ENCODE peak calls at places on chromosome 2, in five cellular contexts. T is GM23338; L is AG08395; M is activated CD8-positive, alpha-beta memory T cell treated with anti-CD3 and anti-CD28 coated beads for 48 hours; H is IMR-90. Y is an unnamed sample.

GRCh38 chr2:61620244-61621159 is 82.3 kb upstream of the XPO1 start:
- DNase-seq in M (no peak), H (peak; percentile 88), L (peak; percentile 79), T (no peak), Y (peak; percentile 67)

GRCh38 chr2:56770490-56770889 is 586.7 kb downstream of the CCDC85A start:
- DNase-seq in H (peak; percentile 7), T (no peak), L (peak; percentile 7), M (no peak), Y (no peak)

GRCh38 chr2:64212801-64213321 is 68.6 kb upstream of the PELI1 start:
- DNase-seq in H (peak; percentile 31), L (no peak), T (peak; percentile 36), M (no peak), Y (no peak)

GRCh38 chr2:70871398-70872211 is 36.0 kb upstream of the CD207 start:
- DNase-seq in L (peak; percentile 88), T (peak; percentile 89), M (peak; percentile 52), H (peak; percentile 68), Y (peak; percentile 89)

GRCh38 chr2:173806761-173807160 is 158.4 kb downstream of the SP3 start:
- DNase-seq in M (no peak), H (peak; percentile 4), T (no peak), L (no peak), Y (no peak)

GRCh38 chr2:111057721-111058120 is 63.0 kb upstream of the BCL2L11 start:
- DNase-seq in H (no peak), M (no peak), T (no peak), L (no peak), Y (no peak)

GRCh38 chr2:23566236-23567142 is 181.5 kb downstream of the KLHL29 start:
- DNase-seq in H (peak; percentile 32), L (peak; percentile 54), T (peak; percentile 67), M (no peak), Y (peak; percentile 61)

GRCh38 chr2:206958236-206958635 is 18.9 kb downstream of the CPO start:
- DNase-seq in M (no peak), H (no peak), T (no peak), L (no peak), Y (no peak)

GRCh38 chr2:189350515-189351209 is 90.6 kb upstream of the WDR75 start:
- DNase-seq in T (no peak), L (peak; percentile 84), M (no peak), H (peak; percentile 88), Y (no peak)

GRCh38 chr2:147030966-147031760 is 813.7 kb upstream of the ACVR2A start:
- DNase-seq in T (peak; percentile 11), L (no peak), H (peak; percentile 54), M (no peak), Y (no peak)

GRCh38 chr2:218659258-218659987 is at the start of the genes BCS1L and ZNF142:
- DNase-seq in T (peak; percentile 97), M (peak; percentile 85), H (peak; percentile 76), L (peak; percentile 91), Y (peak; percentile 90)

GRCh38 chr2:239002960-239003932 is 155.4 kb downstream of the TWIST2 start:
- DNase-seq in L (peak; percentile 77), H (peak; percentile 65), M (no peak), T (no peak), Y (no peak)

GRCh38 chr2:43106767-43107527 is 119.5 kb downstream of the ZFP36L2 start:
- DNase-seq in M (no peak), L (no peak), T (no peak), H (no peak), Y (peak; percentile 91)

GRCh38 chr2:66481100-66481549 is 46.2 kb downstream of the MEIS1 start:
- DNase-seq in H (peak; percentile 84), L (no peak), T (peak; percentile 78), M (no peak), Y (peak; percentile 88)

GRCh38 chr2:46615555-46616487 is 136.5 kb downstream of the TMEM247 start:
- DNase-seq in T (peak; percentile 49), H (peak; percentile 14), L (peak; percentile 13), M (no peak), Y (no peak)

GRCh38 chr2:152440460-152440859 is 105.5 kb downstream of the FMNL2 start:
- DNase-seq in H (no peak), M (no peak), T (no peak), L (no peak), Y (no peak)

GRCh38 chr2:240168041-240168440 is 27.6 kb upstream of the OTOS start:
- DNase-seq in M (no peak), H (no peak), T (no peak), L (no peak), Y (no peak)

GRCh38 chr2:25251032-25251460 is 82.7 kb upstream of the POMC start:
- DNase-seq in L (no peak), T (no peak), H (no peak), M (no peak), Y (no peak)

GRCh38 chr2:23417310-23417709 is 32.3 kb downstream of the KLHL29 start:
- DNase-seq in L (no peak), H (no peak), T (no peak), M (no peak), Y (no peak)

GRCh38 chr2:240705204-240705781 is 13.6 kb downstream of the AQP12A start:
- DNase-seq in T (no peak), L (no peak), M (no peak), H (no peak), Y (no peak)

GRCh38 chr2:196590286-196590685 is 49.2 kb upstream of the CCDC150 start:
- DNase-seq in M (no peak), L (peak; percentile 37), T (no peak), H (peak; percentile 18), Y (peak; percentile 82)

GRCh38 chr2:193011870-193012269 is 817.1 kb upstream of the TMEFF2 start:
- DNase-seq in M (no peak), H (no peak), T (no peak), L (no peak), Y (no peak)

GRCh38 chr2:102256281-102256680 is 55.1 kb upstream of the IL1RL1 start:
- DNase-seq in T (no peak), M (no peak), H (no peak), L (no peak), Y (no peak)

GRCh38 chr2:50049237-50049636 is 894.9 kb upstream of the FSHR start:
- DNase-seq in H (no peak), T (no peak), L (no peak), M (no peak), Y (no peak)

Y was measured in ELF-1.